ENCODE peak calls at places on chromosomes 5 and 9, in five cellular contexts. One of them, this sample, is unnamed.

GRCh38 chr9:122184551-122184950 is 24.8 kb downstream of the MORN5 start:
- DNase-seq in brain microvascular endothelial cell: no peak
- DNase-seq in right atrium auricular region: no peak
- DNase-seq in lower lobe of right lung: no peak
- DNase-seq in GM23248: no peak
- DNase-seq in this sample: no peak

GRCh38 chr5:43227655-43228054 is 35.6 kb downstream of the NIM1K start:
- DNase-seq in GM23248: peak; percentile 82
- DNase-seq in lower lobe of right lung: no peak
- DNase-seq in right atrium auricular region: no peak
- DNase-seq in brain microvascular endothelial cell: peak; percentile 25
- DNase-seq in this sample: no peak

GRCh38 chr5:40464461-40464860 is 215.3 kb upstream of the PTGER4 start:
- DNase-seq in lower lobe of right lung: no peak
- DNase-seq in right atrium auricular region: no peak
- DNase-seq in GM23248: peak; percentile 21
- DNase-seq in brain microvascular endothelial cell: no peak
- DNase-seq in this sample: no peak

GRCh38 chr9:134766587-134766986 is 114.0 kb upstream of the FCN2 start:
- DNase-seq in brain microvascular endothelial cell: no peak
- DNase-seq in lower lobe of right lung: no peak
- DNase-seq in right atrium auricular region: no peak
- DNase-seq in GM23248: no peak
- DNase-seq in this sample: no peak

GRCh38 chr5:41270423-41271251 is 57.3 kb upstream of the C6 start:
- DNase-seq in brain microvascular endothelial cell: peak; percentile 34
- DNase-seq in GM23248: peak; percentile 80
- DNase-seq in lower lobe of right lung: no peak
- DNase-seq in right atrium auricular region: no peak
- DNase-seq in this sample: no peak

GRCh38 chr5:148267972-148268371 is 622 bp upstream of the SPINK13 start:
- DNase-seq in GM23248: no peak
- DNase-seq in right atrium auricular region: no peak
- DNase-seq in brain microvascular endothelial cell: no peak
- DNase-seq in lower lobe of right lung: no peak
- DNase-seq in this sample: no peak

GRCh38 chr5:74318985-74319563 is 321.5 kb downstream of the ENC1 start:
- DNase-seq in lower lobe of right lung: no peak
- DNase-seq in GM23248: peak; percentile 81
- DNase-seq in brain microvascular endothelial cell: no peak
- DNase-seq in right atrium auricular region: no peak
- DNase-seq in this sample: no peak

GRCh38 chr9:70438341-70438924 is 24.0 kb upstream of the KLF9 start:
- DNase-seq in right atrium auricular region: peak; percentile 89
- DNase-seq in GM23248: peak; percentile 27
- DNase-seq in lower lobe of right lung: peak; percentile 62
- DNase-seq in brain microvascular endothelial cell: peak; percentile 75
- DNase-seq in this sample: no peak

GRCh38 chr9:92759990-92760893 is 4.4 kb downstream of the BICD2 start:
- DNase-seq in right atrium auricular region: no peak
- DNase-seq in lower lobe of right lung: peak; percentile 72
- DNase-seq in GM23248: peak; percentile 84
- DNase-seq in brain microvascular endothelial cell: no peak
- DNase-seq in this sample: no peak

GRCh38 chr5:119453045-119453383 is 717 bp downstream of the HSD17B4 start:
- DNase-seq in right atrium auricular region: peak; percentile 66
- DNase-seq in brain microvascular endothelial cell: peak; percentile 12
- DNase-seq in lower lobe of right lung: peak; percentile 49
- DNase-seq in GM23248: peak; percentile 54
- DNase-seq in this sample: no peak

GRCh38 chr5:34685485-34686197 is 29.5 kb downstream of the RAI14 start:
- DNase-seq in right atrium auricular region: no peak
- DNase-seq in lower lobe of right lung: no peak
- DNase-seq in GM23248: peak; percentile 92
- DNase-seq in brain microvascular endothelial cell: peak; percentile 59
- DNase-seq in this sample: no peak

GRCh38 chr5:77935516-77936364 is 159.6 kb upstream of the TBCA start:
- DNase-seq in right atrium auricular region: no peak
- DNase-seq in brain microvascular endothelial cell: no peak
- DNase-seq in lower lobe of right lung: no peak
- DNase-seq in GM23248: peak; percentile 76
- DNase-seq in this sample: no peak

GRCh38 chr5:131164161-131164930 is 710 bp downstream of the HINT1 start:
- DNase-seq in brain microvascular endothelial cell: peak; percentile 79
- DNase-seq in right atrium auricular region: peak; percentile 69
- DNase-seq in GM23248: peak; percentile 92
- DNase-seq in lower lobe of right lung: peak; percentile 80
- DNase-seq in this sample: peak; percentile 71

GRCh38 chr9:95726756-95727155 is 148.7 kb upstream of the ERCC6L2 start:
- DNase-seq in brain microvascular endothelial cell: peak; percentile 13
- DNase-seq in GM23248: peak; percentile 66
- DNase-seq in lower lobe of right lung: no peak
- DNase-seq in right atrium auricular region: no peak
- DNase-seq in this sample: no peak

GRCh38 chr5:93150311-93151012 is 430.6 kb downstream of the NR2F1-AS1 start:
- DNase-seq in GM23248: peak; percentile 30
- DNase-seq in brain microvascular endothelial cell: peak; percentile 55
- DNase-seq in lower lobe of right lung: no peak
- DNase-seq in right atrium auricular region: no peak
- DNase-seq in this sample: no peak

GRCh38 chr5:88502179-88503064 is 233.8 kb upstream of the TMEM161B start:
- DNase-seq in right atrium auricular region: no peak
- DNase-seq in lower lobe of right lung: no peak
- DNase-seq in GM23248: peak; percentile 42
- DNase-seq in brain microvascular endothelial cell: peak; percentile 3
- DNase-seq in this sample: no peak

GRCh38 chr9:128470560-128470959 is 14.8 kb downstream of the ODF2 start:
- DNase-seq in GM23248: peak; percentile 62
- DNase-seq in right atrium auricular region: no peak
- DNase-seq in brain microvascular endothelial cell: no peak
- DNase-seq in lower lobe of right lung: no peak
- DNase-seq in this sample: no peak

GRCh38 chr5:96651948-96652753 is 10.0 kb upstream of the CAST start:
- DNase-seq in brain microvascular endothelial cell: no peak
- DNase-seq in right atrium auricular region: no peak
- DNase-seq in GM23248: no peak
- DNase-seq in lower lobe of right lung: no peak
- DNase-seq in this sample: no peak

GRCh38 chr9:134065720-134066419 is 2.0 kb downstream of the BRD3 start:
- DNase-seq in lower lobe of right lung: peak; percentile 71
- DNase-seq in brain microvascular endothelial cell: peak; percentile 44
- DNase-seq in right atrium auricular region: no peak
- DNase-seq in GM23248: peak; percentile 84
- DNase-seq in this sample: peak; percentile 75

GRCh38 chr5:75640395-75640794 is 29.1 kb downstream of the ANKDD1B start:
- DNase-seq in right atrium auricular region: no peak
- DNase-seq in GM23248: peak; percentile 88
- DNase-seq in lower lobe of right lung: no peak
- DNase-seq in brain microvascular endothelial cell: peak; percentile 86
- DNase-seq in this sample: no peak

GRCh38 chr5:138160706-138161105 is 17.7 kb downstream of the BRD8 start:
- DNase-seq in GM23248: no peak
- DNase-seq in right atrium auricular region: no peak
- DNase-seq in brain microvascular endothelial cell: no peak
- DNase-seq in lower lobe of right lung: no peak
- DNase-seq in this sample: no peak

GRCh38 chr5:133240425-133241091 is 188.7 kb downstream of the HSPA4 start:
- DNase-seq in right atrium auricular region: peak; percentile 66
- DNase-seq in GM23248: peak; percentile 92
- DNase-seq in brain microvascular endothelial cell: peak; percentile 99
- DNase-seq in lower lobe of right lung: no peak
- DNase-seq in this sample: no peak

GRCh38 chr5:17012289-17012688 is 76.2 kb upstream of the MYO10 start:
- DNase-seq in GM23248: peak; percentile 62
- DNase-seq in lower lobe of right lung: no peak
- DNase-seq in right atrium auricular region: no peak
- DNase-seq in brain microvascular endothelial cell: peak; percentile 39
- DNase-seq in this sample: no peak

GRCh38 chr9:85038824-85039540 is 369.5 kb downstream of the NTRK2 start:
- DNase-seq in GM23248: no peak
- DNase-seq in lower lobe of right lung: no peak
- DNase-seq in right atrium auricular region: no peak
- DNase-seq in brain microvascular endothelial cell: no peak
- DNase-seq in this sample: no peak

GRCh38 chr9:93126825-93127368 is 7.2 kb downstream of the NINJ1 start:
- DNase-seq in lower lobe of right lung: peak; percentile 59
- DNase-seq in GM23248: no peak
- DNase-seq in brain microvascular endothelial cell: no peak
- DNase-seq in right atrium auricular region: no peak
- DNase-seq in this sample: peak; percentile 41

GRCh38 chr5:158435161-158435616 is 576.2 kb upstream of the CLINT1 start:
- DNase-seq in GM23248: peak; percentile 58
- DNase-seq in brain microvascular endothelial cell: peak; percentile 6
- DNase-seq in lower lobe of right lung: no peak
- DNase-seq in right atrium auricular region: no peak
- DNase-seq in this sample: no peak

GRCh38 chr5:117318528-117318927 is 743.9 kb upstream of the SEMA6A start:
- DNase-seq in brain microvascular endothelial cell: no peak
- DNase-seq in GM23248: no peak
- DNase-seq in right atrium auricular region: no peak
- DNase-seq in lower lobe of right lung: no peak
- DNase-seq in this sample: no peak

GRCh38 chr5:66540078-66540477 is 56.1 kb upstream of the MAST4 start:
- DNase-seq in brain microvascular endothelial cell: no peak
- DNase-seq in lower lobe of right lung: no peak
- DNase-seq in right atrium auricular region: no peak
- DNase-seq in GM23248: peak; percentile 51
- DNase-seq in this sample: no peak

GRCh38 chr9:4099961-4100360 is 199.9 kb downstream of the GLIS3 start:
- DNase-seq in lower lobe of right lung: no peak
- DNase-seq in right atrium auricular region: no peak
- DNase-seq in brain microvascular endothelial cell: no peak
- DNase-seq in GM23248: peak; percentile 80
- DNase-seq in this sample: no peak

GRCh38 chr5:89388872-89389271 is 505.9 kb upstream of the MEF2C start:
- DNase-seq in GM23248: no peak
- DNase-seq in right atrium auricular region: no peak
- DNase-seq in lower lobe of right lung: no peak
- DNase-seq in brain microvascular endothelial cell: no peak
- DNase-seq in this sample: no peak

GRCh38 chr5:133925866-133926488 is 42.4 kb downstream of the C5orf15 start:
- DNase-seq in lower lobe of right lung: no peak
- DNase-seq in brain microvascular endothelial cell: peak; percentile 40
- DNase-seq in right atrium auricular region: no peak
- DNase-seq in GM23248: no peak
- DNase-seq in this sample: no peak

GRCh38 chr5:36200513-36200912 is 41.2 kb downstream of the NADK2 start:
- DNase-seq in GM23248: peak; percentile 40
- DNase-seq in lower lobe of right lung: no peak
- DNase-seq in brain microvascular endothelial cell: peak; percentile 71
- DNase-seq in right atrium auricular region: no peak
- DNase-seq in this sample: no peak

GRCh38 chr5:15105799-15106393 is 234.3 kb upstream of the ANKH start:
- DNase-seq in right atrium auricular region: no peak
- DNase-seq in lower lobe of right lung: no peak
- DNase-seq in GM23248: peak; percentile 70
- DNase-seq in brain microvascular endothelial cell: peak; percentile 47
- DNase-seq in this sample: no peak

GRCh38 chr5:65742565-65743231 is 20.7 kb downstream of the NLN start:
- DNase-seq in lower lobe of right lung: no peak
- DNase-seq in right atrium auricular region: no peak
- DNase-seq in GM23248: peak; percentile 92
- DNase-seq in brain microvascular endothelial cell: peak; percentile 61
- DNase-seq in this sample: no peak

GRCh38 chr5:135028791-135029467 is 5.1 kb downstream of the PITX1 start:
- DNase-seq in lower lobe of right lung: peak; percentile 42
- DNase-seq in brain microvascular endothelial cell: no peak
- DNase-seq in right atrium auricular region: no peak
- DNase-seq in GM23248: no peak
- DNase-seq in this sample: no peak
- H3K27ac ChIP-seq in lower lobe of right lung: no peak overlapping the region
- H3K27ac ChIP-seq in brain microvascular endothelial cell: no peak overlapping the region
- H3K27ac ChIP-seq in right atrium auricular region: no peak overlapping the region
- H3K27ac ChIP-seq in GM23248: no peak overlapping the region
- H3K27ac ChIP-seq in this sample: no peak overlapping the region

DNA sequence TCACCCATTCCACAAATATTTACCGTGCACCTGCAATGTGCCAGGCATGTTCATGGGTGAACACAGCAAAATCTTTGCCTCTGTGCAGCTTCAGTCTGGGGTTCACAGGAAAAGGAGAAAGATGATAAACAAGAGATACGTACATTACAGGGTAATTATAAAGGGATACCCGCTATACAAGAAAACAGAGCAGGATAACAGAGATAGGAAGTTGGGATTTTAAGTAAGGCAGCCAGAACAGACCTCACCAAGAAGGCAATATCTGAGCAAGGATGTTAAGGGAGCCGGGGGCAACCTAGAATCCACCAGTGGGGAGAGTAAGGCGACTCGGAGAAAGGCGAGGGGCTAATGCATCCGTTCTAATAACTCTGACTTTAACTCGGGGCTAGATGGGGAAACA is 811 bp upstream of the RAD23B start:
- DNase-seq in right atrium auricular region: no peak
- DNase-seq in lower lobe of right lung: no peak
- DNase-seq in brain microvascular endothelial cell: no peak
- DNase-seq in GM23248: no peak
- DNase-seq in this sample: no peak
- H3K27ac ChIP-seq in right atrium auricular region: peak overlapping the region; percentile 90
- H3K27ac ChIP-seq in lower lobe of right lung: peak overlapping the region; percentile 86
- H3K27ac ChIP-seq in brain microvascular endothelial cell: peak overlapping the region; percentile 69
- H3K27ac ChIP-seq in GM23248: peak overlapping the region; percentile 75
- H3K27ac ChIP-seq in this sample: peak overlapping the region; percentile 51

DNA sequence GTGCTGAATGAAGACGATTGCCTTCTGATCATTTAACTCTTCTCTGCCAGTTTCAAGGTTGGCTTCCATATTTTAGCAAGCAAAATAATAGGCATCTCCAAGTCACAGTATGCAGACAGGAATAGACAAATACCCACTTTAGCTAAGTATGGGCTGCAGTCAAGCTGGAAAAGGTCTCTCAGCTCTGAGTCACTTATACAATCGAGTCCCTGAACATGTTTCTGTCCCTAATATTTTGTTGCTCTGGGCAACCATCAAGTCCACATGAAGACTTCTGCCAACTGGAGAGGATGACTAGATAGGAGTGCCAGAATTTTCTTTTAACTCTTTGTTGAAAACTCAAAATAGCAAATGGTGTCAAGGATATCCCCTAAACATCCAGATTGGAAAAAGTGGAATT is 575.3 kb downstream of the RAB3C start:
- DNase-seq in brain microvascular endothelial cell: peak; percentile 14
- DNase-seq in lower lobe of right lung: no peak
- DNase-seq in right atrium auricular region: no peak
- DNase-seq in GM23248: peak; percentile 51
- DNase-seq in this sample: no peak
- H3K27ac ChIP-seq in brain microvascular endothelial cell: no peak overlapping the region
- H3K27ac ChIP-seq in lower lobe of right lung: no peak overlapping the region
- H3K27ac ChIP-seq in right atrium auricular region: peak overlapping the region; percentile 86
- H3K27ac ChIP-seq in GM23248: no peak overlapping the region
- H3K27ac ChIP-seq in this sample: no peak overlapping the region

GRCh38 chr9:137299938-137300337 is 2.1 kb downstream of the NRARP start:
- DNase-seq in right atrium auricular region: no peak
- DNase-seq in brain microvascular endothelial cell: no peak
- DNase-seq in GM23248: no peak
- DNase-seq in lower lobe of right lung: no peak
- DNase-seq in this sample: no peak
- H3K27ac ChIP-seq in right atrium auricular region: peak overlapping the region; percentile 79
- H3K27ac ChIP-seq in brain microvascular endothelial cell: no peak overlapping the region
- H3K27ac ChIP-seq in GM23248: no peak overlapping the region
- H3K27ac ChIP-seq in lower lobe of right lung: peak overlapping the region; percentile 77
- H3K27ac ChIP-seq in this sample: peak overlapping the region; percentile 64

This sample was measured in CD8-positive, alpha-beta memory T cell.